ENCODE peak calls at places on chromosome 7, in nine cellular contexts. O is GM10248, L is A549, Z is lower leg skin, H is iPS-NIHi11, P is H1, X is posterior cingulate gyrus, K is cerebellum, F is mesothelial cell of epicardium. U is an unnamed sample.

GRCh38 chr7:95660023-95660434 is 63.7 kb upstream of the PDK4 start:
- DNase-seq in L (no peak), K (no peak), H (no peak), F (no peak), P (no peak), Z (no peak), O (no peak), X (no peak), U (no peak)

GRCh38 chr7:67854236-67854635 is 857.6 kb downstream of the TYW1 start:
- DNase-seq in P (no peak), O (no peak), H (no peak), Z (no peak), K (peak), F (no peak), X (no peak), L (no peak), U (no peak)

GRCh38 chr7:142811154-142811737 is 40.5 kb downstream of the PRSS2 start:
- DNase-seq in P (no peak), H (peak), L (peak), F (no peak), X (no peak), K (peak), O (no peak), Z (no peak), U (peak)

GRCh38 chr7:115676080-115676479 is 354.5 kb downstream of the TFEC start:
- DNase-seq in P (no peak), X (peak), K (no peak), F (no peak), Z (no peak), O (no peak), H (no peak), L (no peak), U (peak)

GRCh38 chr7:139745330-139746143 is 32.3 kb downstream of the HIPK2 start:
- DNase-seq in H (peak), P (no peak), F (no peak), X (no peak), O (no peak), K (no peak), Z (no peak), L (no peak), U (no peak)

GRCh38 chr7:2860627-2861133 is 16.6 kb upstream of the GNA12 start:
- DNase-seq in P (no peak), X (no peak), F (no peak), O (no peak), H (no peak), L (no peak), Z (no peak), K (no peak), U (no peak)

GRCh38 chr7:92116949-92117348 is 17.3 kb downstream of the CYP51A1 start:
- DNase-seq in K (no peak), X (no peak), Z (no peak), P (no peak), L (no peak), F (no peak), H (no peak), O (no peak), U (no peak)

GRCh38 chr7:140041626-140042385 is 20.9 kb downstream of the PARP12 start:
- DNase-seq in H (no peak), P (no peak), K (no peak), Z (no peak), F (no peak), L (no peak), O (no peak), X (no peak), U (no peak)

GRCh38 chr7:130901209-130901783 is 167.3 kb upstream of the KLF14 start:
- DNase-seq in P (no peak), Z (no peak), K (peak), L (peak), F (no peak), X (peak), H (peak), O (no peak), U (peak)